ENCODE peak calls at places on chromosomes 5 and 9, in nine cellular contexts. L is neural progenitor cell; E is lower lobe of right lung; H is BE2C; K is foreskin fibroblast; O is PC-3; X is cardiac muscle cell; D is CD8-positive, alpha-beta T cell; Z is AG04450. S is an unnamed sample.

GRCh38 chr5:33468811-33469435 is 28.2 kb downstream of the TARS1 start:
- DNase-seq in O (no peak), H (no peak), L (no peak), E (no peak), Z (no peak), K (no peak), X (no peak), D (no peak), S (no peak)

GRCh38 chr5:177111720-177112394 is 21.7 kb upstream of the NSD1 start:
- DNase-seq in X (peak; percentile 70), Z (no peak), K (peak; percentile 69), D (peak; percentile 48), L (peak; percentile 86), H (peak; percentile 79), E (no peak), O (peak; percentile 65), S (peak; percentile 52)

GRCh38 chr9:121822093-121823085 is 171.0 kb downstream of the DAB2IP start:
- DNase-seq in X (no peak), O (no peak), K (no peak), L (no peak), Z (no peak), D (peak; percentile 27), H (no peak), E (no peak), S (no peak)

GRCh38 chr5:102049517-102049916 is 246.6 kb downstream of the SLCO4C1 start:
- DNase-seq in Z (no peak), D (no peak), E (no peak), X (no peak), K (no peak), H (peak; percentile 16), O (no peak), L (no peak), S (no peak)

GRCh38 chr5:56649569-56649968 is 165.8 kb upstream of the MAP3K1 start:
- DNase-seq in X (no peak), E (no peak), Z (no peak), K (peak; percentile 80), O (no peak), D (no peak), H (peak; percentile 74), L (no peak), S (peak; percentile 60)

GRCh38 chr5:138874771-138875628 is at the start of gene LRRTM2:
- DNase-seq in H (peak; percentile 64), D (no peak), L (peak; percentile 25), E (no peak), Z (peak; percentile 85), X (no peak), K (peak; percentile 93), O (no peak), S (peak; percentile 77)

GRCh38 chr5:60529001-60529400 is 171.0 kb downstream of the DEPDC1B start:
- DNase-seq in H (no peak), K (no peak), Z (no peak), X (no peak), D (no peak), O (no peak), E (no peak), L (no peak), S (no peak)

GRCh38 chr5:17269201-17269600 is 51.8 kb downstream of the BASP1 start:
- DNase-seq in X (no peak), H (no peak), K (no peak), D (no peak), L (no peak), Z (no peak), E (no peak), O (no peak), S (no peak)

GRCh38 chr5:14726066-14726838 is 61.7 kb downstream of the OTULIN start:
- DNase-seq in K (peak; percentile 39), E (no peak), O (peak; percentile 37), L (no peak), Z (no peak), D (no peak), H (no peak), X (no peak), S (peak; percentile 73)

GRCh38 chr5:111840275-111840674 is 83.3 kb upstream of the NREP start:
- DNase-seq in H (no peak), L (no peak), X (no peak), D (no peak), E (no peak), Z (no peak), K (no peak), O (no peak), S (no peak)

GRCh38 chr5:124706729-124707361 is 39.6 kb downstream of the ZNF608 start:
- DNase-seq in D (no peak), Z (peak; percentile 16), H (peak; percentile 48), O (no peak), E (peak; percentile 55), L (no peak), X (peak; percentile 89), K (peak; percentile 74), S (peak; percentile 30)

GRCh38 chr9:91006046-91006445 is 204.4 kb downstream of the SYK start:
- DNase-seq in H (no peak), O (peak; percentile 61), X (no peak), E (no peak), K (peak; percentile 41), Z (no peak), L (no peak), D (no peak), S (no peak)

GRCh38 chr5:1172670-1173404 is 28.6 kb upstream of the SLC6A19 start:
- DNase-seq in E (peak; percentile 26), L (no peak), K (no peak), O (no peak), Z (no peak), D (no peak), X (no peak), H (no peak), S (no peak)

GRCh38 chr5:149931992-149932436 is 12.6 kb downstream of the PDE6A start:
- DNase-seq in Z (no peak), X (no peak), K (no peak), D (no peak), E (no peak), O (no peak), H (no peak), L (no peak), S (no peak)

GRCh38 chr5:149935431-149935901 is 9.1 kb downstream of the PDE6A start:
- DNase-seq in D (no peak), K (peak; percentile 16), H (no peak), O (no peak), Z (no peak), E (no peak), L (no peak), X (no peak), S (no peak)

GRCh38 chr5:149932445-149933350 is 11.9 kb downstream of the PDE6A start:
- DNase-seq in Z (no peak), K (peak; percentile 44), O (peak; percentile 80), E (no peak), H (peak; percentile 66), L (peak; percentile 47), X (peak; percentile 26), D (no peak), S (peak; percentile 23)

GRCh38 chr5:149930754-149931574 is 13.6 kb downstream of the PDE6A start:
- DNase-seq in X (no peak), O (no peak), H (no peak), L (no peak), K (no peak), Z (no peak), E (no peak), D (no peak), S (no peak)

DNA sequence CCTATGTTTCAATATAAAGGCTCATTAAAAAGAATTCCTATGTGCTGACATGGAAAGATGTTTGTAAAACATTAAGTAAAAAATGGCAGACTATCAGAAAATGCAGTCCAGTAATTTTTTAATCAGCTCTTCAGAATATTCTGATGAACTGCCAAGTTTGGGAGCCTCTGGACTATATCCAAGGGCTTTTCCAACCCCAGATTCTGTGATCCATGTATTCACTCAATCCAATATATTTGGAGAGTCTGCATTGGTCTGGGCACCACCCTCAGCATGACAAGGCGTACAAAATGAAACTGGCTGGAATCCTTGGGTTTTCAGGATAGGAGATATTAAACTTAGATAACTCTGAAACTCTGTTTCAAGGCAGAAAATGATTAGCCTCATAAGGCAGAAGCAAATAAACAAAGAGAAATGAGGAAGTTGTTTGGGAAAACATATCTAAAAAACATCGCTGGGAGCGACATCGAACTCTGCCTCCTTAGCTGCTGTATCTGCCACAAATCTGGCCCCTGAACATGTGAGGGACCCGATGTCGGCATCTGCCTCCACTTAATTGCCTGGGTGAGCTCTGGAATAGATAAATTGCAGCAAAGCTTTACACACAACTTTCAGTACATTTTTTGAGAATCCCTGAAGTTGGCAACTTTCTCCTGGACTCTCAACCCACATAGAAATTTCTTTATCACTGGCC is 14.4 kb downstream of the PDE6A start:
- DNase-seq in H (no peak), O (no peak), D (no peak), K (peak; percentile 45), X (no peak), L (no peak), Z (no peak), E (no peak), S (no peak)
- H3K4me3 ChIP-seq in H (peak overlapping the region; percentile 48), O (no peak overlapping the region), D (no peak overlapping the region), K (peak overlapping the region; percentile 58), X (no peak overlapping the region), L (no peak overlapping the region), Z (peak overlapping the region; percentile 24), E (peak overlapping the region; percentile 12), S (peak overlapping the region; percentile 16)

GRCh38 chr5:145587308-145588071 is 247.7 kb downstream of the PRELID2 start:
- DNase-seq in K (peak; percentile 85), D (no peak), X (no peak), O (peak; percentile 65), E (no peak), L (no peak), Z (peak; percentile 61), H (no peak), S (peak; percentile 91)
- TF ChIP-seq CTCF in K (no peak), D (no peak), X (no peak), O (no peak), E (no peak), L (no peak), Z (no peak), H (no peak), S (no peak)

GRCh38 chr5:31640024-31640423 is 1.1 kb downstream of the PDZD2 start:
- DNase-seq in D (no peak), O (no peak), K (no peak), H (no peak), L (peak; percentile 42), Z (no peak), X (peak; percentile 34), E (no peak), S (no peak)
- H3K4me3 ChIP-seq in D (no peak overlapping the region), O (no peak overlapping the region), K (no peak overlapping the region), H (peak overlapping the region; percentile 64), L (peak overlapping the region; percentile 71), Z (no peak overlapping the region), X (peak overlapping the region; percentile 45), E (peak overlapping the region; percentile 73), S (no peak overlapping the region)

GRCh38 chr5:53071298-53071697 is 38.3 kb downstream of the MOCS2 start:
- DNase-seq in L (no peak), O (no peak), H (no peak), K (peak; percentile 33), Z (no peak), E (no peak), X (no peak), D (no peak), S (no peak)

GRCh38 chr5:53073349-53073748 is 36.2 kb downstream of the MOCS2 start:
- DNase-seq in H (no peak), O (no peak), D (no peak), Z (no peak), K (peak; percentile 60), X (no peak), L (no peak), E (no peak), S (no peak)

GRCh38 chr5:53069626-53070025 is 39.9 kb downstream of the MOCS2 start:
- DNase-seq in X (no peak), O (peak; percentile 88), H (no peak), L (no peak), Z (no peak), D (no peak), E (no peak), K (no peak), S (peak; percentile 96)

GRCh38 chr5:53067641-53068040 is 41.9 kb downstream of the MOCS2 start:
- DNase-seq in E (no peak), K (peak; percentile 64), O (no peak), L (no peak), H (no peak), Z (no peak), X (no peak), D (no peak), S (peak; percentile 74)

GRCh38 chr5:53071738-53072137 is 37.8 kb downstream of the MOCS2 start:
- DNase-seq in X (no peak), O (no peak), K (peak; percentile 76), H (no peak), D (no peak), E (no peak), Z (no peak), L (no peak), S (peak; percentile 13)
- TF ChIP-seq CTCF in X (no peak), O (no peak), K (peak; percentile 44), H (no peak), D (no peak), E (no peak), Z (peak; percentile 28), L (no peak), S (no peak)